ENCODE peak calls at places on chromosomes 5 and 9, in four cellular contexts. One of them, this sample, is unnamed.

GRCh38 chr9:97527626-97528528 is 26.4 kb downstream of the TMOD1 start:
- DNase-seq in HepG2: no peak
- DNase-seq in A549: no peak
- DNase-seq in WTC11: peak
- DNase-seq in this sample: no peak

GRCh38 chr9:89025538-89025937 is 34.3 kb downstream of the S1PR3 start:
- DNase-seq in A549: no peak
- DNase-seq in HepG2: no peak
- DNase-seq in WTC11: no peak
- DNase-seq in this sample: no peak

GRCh38 chr5:29143266-29143665 is 2050.2 kb upstream of the CDH6 start:
- DNase-seq in A549: no peak
- DNase-seq in WTC11: no peak
- DNase-seq in HepG2: no peak
- DNase-seq in this sample: no peak

GRCh38 chr5:134140530-134141201 is 26.2 kb downstream of the TCF7 start:
- DNase-seq in A549: peak
- DNase-seq in WTC11: peak
- DNase-seq in HepG2: peak
- DNase-seq in this sample: peak

GRCh38 chr9:113808391-113809191 is 67.5 kb upstream of the ZNF618 start:
- DNase-seq in HepG2: no peak
- DNase-seq in A549: no peak
- DNase-seq in WTC11: no peak
- DNase-seq in this sample: no peak

GRCh38 chr9:1761807-1762206 is 253.3 kb upstream of the SMARCA2 start:
- DNase-seq in WTC11: no peak
- DNase-seq in A549: no peak
- DNase-seq in HepG2: no peak
- DNase-seq in this sample: no peak

GRCh38 chr5:170432669-170433068 is 43.5 kb upstream of the KCNMB1 start:
- DNase-seq in WTC11: no peak
- DNase-seq in A549: no peak
- DNase-seq in HepG2: no peak
- DNase-seq in this sample: no peak

GRCh38 chr5:17157916-17158529 is 59.4 kb upstream of the BASP1 start:
- DNase-seq in HepG2: no peak
- DNase-seq in WTC11: no peak
- DNase-seq in A549: no peak
- DNase-seq in this sample: no peak

GRCh38 chr5:146410272-146410671 is 36.9 kb upstream of the TCERG1 start:
- DNase-seq in WTC11: no peak
- DNase-seq in HepG2: no peak
- DNase-seq in A549: no peak
- DNase-seq in this sample: no peak

GRCh38 chr5:32489791-32490581 is 45.4 kb upstream of the ZFR start:
- DNase-seq in HepG2: peak
- DNase-seq in WTC11: peak
- DNase-seq in A549: peak
- DNase-seq in this sample: peak

GRCh38 chr9:33289936-33290246 is 425 bp upstream of the NFX1 start:
- DNase-seq in WTC11: peak
- DNase-seq in A549: no peak
- DNase-seq in HepG2: no peak
- DNase-seq in this sample: no peak

GRCh38 chr5:142587354-142587965 is 98.4 kb downstream of the FGF1 start:
- DNase-seq in HepG2: peak
- DNase-seq in A549: peak
- DNase-seq in WTC11: peak
- DNase-seq in this sample: peak

GRCh38 chr5:36900279-36900678 is 23.7 kb downstream of the NIPBL start:
- DNase-seq in HepG2: no peak
- DNase-seq in A549: no peak
- DNase-seq in WTC11: no peak
- DNase-seq in this sample: no peak

GRCh38 chr5:169183581-169183980 is 117.4 kb downstream of the SLIT3 start:
- DNase-seq in A549: no peak
- DNase-seq in HepG2: no peak
- DNase-seq in WTC11: no peak
- DNase-seq in this sample: no peak

GRCh38 chr9:76664120-76664519 is 100.1 kb upstream of the PCA3 start:
- DNase-seq in HepG2: no peak
- DNase-seq in A549: no peak
- DNase-seq in WTC11: no peak
- DNase-seq in this sample: no peak

GRCh38 chr5:96601200-96601599 is 61.0 kb upstream of the CAST start:
- DNase-seq in A549: no peak
- DNase-seq in WTC11: no peak
- DNase-seq in HepG2: no peak
- DNase-seq in this sample: no peak

GRCh38 chr5:180323929-180324632 is 29.1 kb downstream of the GFPT2 start:
- DNase-seq in A549: no peak
- DNase-seq in HepG2: no peak
- DNase-seq in WTC11: no peak
- DNase-seq in this sample: no peak

GRCh38 chr5:127826011-127826410 is 122.8 kb downstream of the CCDC192 start:
- DNase-seq in WTC11: no peak
- DNase-seq in A549: no peak
- DNase-seq in HepG2: no peak
- DNase-seq in this sample: no peak

GRCh38 chr5:53473644-53474043 is 6.8 kb upstream of the FST start:
- DNase-seq in HepG2: no peak
- DNase-seq in A549: no peak
- DNase-seq in WTC11: no peak
- DNase-seq in this sample: no peak

GRCh38 chr5:138724470-138725146 is 28.6 kb upstream of the CTNNA1 start:
- DNase-seq in HepG2: no peak
- DNase-seq in A549: no peak
- DNase-seq in WTC11: peak
- DNase-seq in this sample: no peak

GRCh38 chr5:129921204-129921603 is 16.9 kb downstream of the CHSY3 start:
- DNase-seq in A549: no peak
- DNase-seq in HepG2: no peak
- DNase-seq in WTC11: no peak
- DNase-seq in this sample: no peak

GRCh38 chr5:127014573-127014972 is 15.8 kb downstream of the MARCHF3 start:
- DNase-seq in A549: no peak
- DNase-seq in WTC11: no peak
- DNase-seq in HepG2: no peak
- DNase-seq in this sample: no peak

GRCh38 chr5:15526413-15526812 is 26.4 kb downstream of the FBXL7 start:
- DNase-seq in WTC11: no peak
- DNase-seq in A549: no peak
- DNase-seq in HepG2: no peak
- DNase-seq in this sample: no peak

GRCh38 chr9:20262611-20263010 is 359.7 kb downstream of the MLLT3 start:
- DNase-seq in WTC11: no peak
- DNase-seq in A549: no peak
- DNase-seq in HepG2: no peak
- DNase-seq in this sample: no peak

GRCh38 chr9:77514886-77515711 is 133.0 kb downstream of the GNA14 start:
- DNase-seq in HepG2: peak
- DNase-seq in WTC11: no peak
- DNase-seq in A549: no peak
- DNase-seq in this sample: no peak

GRCh38 chr9:37747271-37747753 is 6.3 kb upstream of the TRMT10B start:
- DNase-seq in WTC11: peak
- DNase-seq in A549: peak
- DNase-seq in HepG2: peak
- DNase-seq in this sample: peak

DNA sequence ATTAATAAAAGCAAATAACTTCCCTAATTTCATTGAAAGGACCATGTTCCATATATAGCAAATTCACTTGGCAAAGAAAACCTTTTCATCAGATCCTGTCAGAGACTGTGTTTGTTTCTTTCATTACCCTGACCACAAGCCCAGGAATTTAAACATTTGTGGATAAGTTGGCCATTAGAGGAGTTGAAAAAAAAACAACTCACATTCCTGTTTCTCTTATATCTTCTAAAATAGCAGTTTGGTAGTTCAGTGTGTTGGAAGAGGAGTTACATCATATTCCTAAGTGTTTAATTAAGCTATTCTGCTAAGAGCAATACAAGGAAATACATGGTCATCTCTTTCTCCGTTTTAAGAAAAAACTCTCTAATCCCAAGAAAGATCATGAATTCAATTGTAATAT is 505.6 kb downstream of the TLE1 start:
- DNase-seq in A549: no peak
- DNase-seq in WTC11: no peak
- DNase-seq in HepG2: no peak
- DNase-seq in this sample: no peak
- TF ChIP-seq NR3C1 in A549: no peak
- TF ChIP-seq NR3C1 in WTC11: no peak
- TF ChIP-seq NR3C1 in HepG2: no peak
- TF ChIP-seq NR3C1 in this sample: no peak

GRCh38 chr5:174610968-174611367 is 113.4 kb upstream of the MSX2 start:
- DNase-seq in WTC11: no peak
- DNase-seq in HepG2: no peak
- DNase-seq in A549: no peak
- DNase-seq in this sample: no peak
- TF ChIP-seq NR3C1 in WTC11: no peak
- TF ChIP-seq NR3C1 in HepG2: no peak
- TF ChIP-seq NR3C1 in A549: no peak
- TF ChIP-seq NR3C1 in this sample: no peak

GRCh38 chr9:72888032-72888431 is 64.8 kb downstream of the ALDH1A1 start:
- DNase-seq in A549: no peak
- DNase-seq in HepG2: no peak
- DNase-seq in WTC11: no peak
- DNase-seq in this sample: no peak
- TF ChIP-seq NR3C1 in A549: no peak
- TF ChIP-seq NR3C1 in HepG2: no peak
- TF ChIP-seq NR3C1 in WTC11: no peak
- TF ChIP-seq NR3C1 in this sample: no peak

GRCh38 chr9:34599546-34599945 is 10.0 kb upstream of the CNTFR start:
- DNase-seq in HepG2: no peak
- DNase-seq in A549: no peak
- DNase-seq in WTC11: no peak
- DNase-seq in this sample: peak
- TF ChIP-seq NR3C1 in HepG2: no peak
- TF ChIP-seq NR3C1 in A549: no peak
- TF ChIP-seq NR3C1 in WTC11: no peak
- TF ChIP-seq NR3C1 in this sample: no peak

GRCh38 chr9:112555091-112555643 is 68.5 kb downstream of the KIAA1958 start:
- DNase-seq in A549: no peak
- DNase-seq in WTC11: no peak
- DNase-seq in HepG2: no peak
- DNase-seq in this sample: no peak

GRCh38 chr9:112555844-112556482 is 69.3 kb downstream of the KIAA1958 start:
- DNase-seq in HepG2: peak
- DNase-seq in WTC11: no peak
- DNase-seq in A549: no peak
- DNase-seq in this sample: no peak

GRCh38 chr9:112553256-112553826 is 66.7 kb downstream of the KIAA1958 start:
- DNase-seq in WTC11: no peak
- DNase-seq in A549: no peak
- DNase-seq in HepG2: no peak
- DNase-seq in this sample: no peak

GRCh38 chr9:112556497-112557085 is 70.0 kb downstream of the KIAA1958 start:
- DNase-seq in WTC11: no peak
- DNase-seq in HepG2: no peak
- DNase-seq in A549: no peak
- DNase-seq in this sample: no peak

GRCh38 chr9:112554516-112554915 is 67.9 kb downstream of the KIAA1958 start:
- DNase-seq in HepG2: no peak
- DNase-seq in WTC11: no peak
- DNase-seq in A549: no peak
- DNase-seq in this sample: no peak
- TF ChIP-seq NR3C1 in HepG2: no peak
- TF ChIP-seq NR3C1 in WTC11: no peak
- TF ChIP-seq NR3C1 in A549: no peak
- TF ChIP-seq NR3C1 in this sample: no peak

GRCh38 chr9:92738661-92739081 is 26.0 kb downstream of the BICD2 start:
- DNase-seq in A549: no peak
- DNase-seq in WTC11: no peak
- DNase-seq in HepG2: no peak
- DNase-seq in this sample: no peak
- TF ChIP-seq NR3C1 in A549: no peak
- TF ChIP-seq NR3C1 in WTC11: no peak
- TF ChIP-seq NR3C1 in HepG2: no peak
- TF ChIP-seq NR3C1 in this sample: no peak

GRCh38 chr9:104787306-104788015 is 23.5 kb downstream of the NIPSNAP3B start:
- DNase-seq in WTC11: no peak
- DNase-seq in HepG2: no peak
- DNase-seq in A549: no peak
- DNase-seq in this sample: no peak

GRCh38 chr9:104779946-104780539 is 16.1 kb downstream of the NIPSNAP3B start:
- DNase-seq in WTC11: no peak
- DNase-seq in A549: no peak
- DNase-seq in HepG2: no peak
- DNase-seq in this sample: no peak

GRCh38 chr9:104780796-104781395 is 17.0 kb downstream of the NIPSNAP3B start:
- DNase-seq in WTC11: no peak
- DNase-seq in HepG2: no peak
- DNase-seq in A549: peak
- DNase-seq in this sample: no peak

GRCh38 chr9:104784098-104784497 is 20.2 kb downstream of the NIPSNAP3B start:
- DNase-seq in WTC11: no peak
- DNase-seq in A549: no peak
- DNase-seq in HepG2: no peak
- DNase-seq in this sample: no peak

DNA sequence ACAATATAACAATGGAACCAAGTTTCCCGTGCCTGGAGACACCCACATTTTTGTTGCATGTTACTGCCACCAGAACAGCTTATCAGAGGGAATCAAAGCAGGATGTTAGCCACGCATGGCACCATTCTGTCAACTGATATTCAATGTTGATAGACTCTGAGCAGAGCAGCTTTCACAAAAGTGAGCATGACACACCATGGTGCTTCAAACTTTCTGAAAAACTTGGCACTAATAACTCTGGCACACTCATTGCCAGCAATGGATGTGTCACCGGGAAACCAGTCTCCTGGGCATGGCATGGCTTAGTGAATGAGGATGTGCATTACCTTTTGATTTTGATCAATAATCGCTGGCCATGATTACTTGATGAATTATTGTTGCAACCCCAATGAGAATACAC is 19.7 kb downstream of the NIPSNAP3B start:
- DNase-seq in A549: no peak
- DNase-seq in HepG2: no peak
- DNase-seq in WTC11: no peak
- DNase-seq in this sample: no peak
- TF ChIP-seq NR3C1 in A549: no peak
- TF ChIP-seq NR3C1 in HepG2: no peak
- TF ChIP-seq NR3C1 in WTC11: no peak
- TF ChIP-seq NR3C1 in this sample: no peak

DNA sequence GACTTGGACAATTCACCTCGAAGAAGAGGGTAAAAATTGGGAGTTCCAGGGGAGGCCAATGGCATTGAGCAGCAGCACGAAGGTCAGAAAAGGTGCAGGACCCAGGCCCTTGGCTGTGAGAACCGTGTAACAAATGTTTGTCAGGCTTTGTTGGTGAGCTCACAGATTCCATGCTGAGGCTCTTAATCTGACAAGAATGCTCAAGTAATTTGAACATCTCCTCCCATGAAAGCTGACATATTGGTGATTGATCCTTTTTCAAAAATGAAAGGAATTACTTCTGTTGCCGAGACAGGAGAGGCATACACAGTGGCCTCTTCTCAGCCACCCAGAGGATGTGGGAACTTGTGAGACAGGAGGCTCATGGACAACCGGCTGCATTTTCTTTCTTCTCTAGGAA is 11.6 kb downstream of the RAI14 start:
- DNase-seq in WTC11: no peak
- DNase-seq in HepG2: no peak
- DNase-seq in A549: no peak
- DNase-seq in this sample: no peak
- TF ChIP-seq NR3C1 in WTC11: no peak
- TF ChIP-seq NR3C1 in HepG2: no peak
- TF ChIP-seq NR3C1 in A549: no peak
- TF ChIP-seq NR3C1 in this sample: no peak